ENCODE peak calls at places on chromosomes 16 and 17, in nine cellular contexts. One of them, this sample, is unnamed.

GRCh38 chr16:73878616-73879015 is 418.0 kb upstream of the PSMD7 start:
- DNase-seq in upper lobe of right lung: no peak
- DNase-seq in mammary epithelial cell: peak
- DNase-seq in brain microvascular endothelial cell: peak
- DNase-seq in Peyer's patch: no peak
- DNase-seq in heart right ventricle: no peak
- DNase-seq in fibroblast of lung: peak
- DNase-seq in hepatocyte: peak
- DNase-seq in IMR-90: peak
- DNase-seq in this sample: peak

GRCh38 chr16:57192720-57193486 is 6.8 kb downstream of the RSPRY1 start:
- DNase-seq in upper lobe of right lung: no peak
- DNase-seq in mammary epithelial cell: peak
- DNase-seq in brain microvascular endothelial cell: peak
- DNase-seq in Peyer's patch: no peak
- DNase-seq in heart right ventricle: no peak
- DNase-seq in fibroblast of lung: peak
- DNase-seq in hepatocyte: no peak
- DNase-seq in IMR-90: peak
- DNase-seq in this sample: no peak

GRCh38 chr16:54412777-54413455 is 126.3 kb upstream of the IRX3 start:
- DNase-seq in upper lobe of right lung: no peak
- DNase-seq in mammary epithelial cell: no peak
- DNase-seq in brain microvascular endothelial cell: no peak
- DNase-seq in Peyer's patch: no peak
- DNase-seq in heart right ventricle: no peak
- DNase-seq in fibroblast of lung: no peak
- DNase-seq in hepatocyte: no peak
- DNase-seq in IMR-90: no peak
- DNase-seq in this sample: no peak

GRCh38 chr16:2838928-2839327 is 8.8 kb downstream of the ZG16B start:
- DNase-seq in upper lobe of right lung: peak
- DNase-seq in mammary epithelial cell: peak
- DNase-seq in brain microvascular endothelial cell: peak
- DNase-seq in Peyer's patch: peak
- DNase-seq in heart right ventricle: peak
- DNase-seq in fibroblast of lung: peak
- DNase-seq in hepatocyte: peak
- DNase-seq in IMR-90: peak
- DNase-seq in this sample: peak

GRCh38 chr16:6021544-6021943 is 923.9 kb upstream of the EEF2KMT start:
- DNase-seq in upper lobe of right lung: no peak
- DNase-seq in mammary epithelial cell: no peak
- DNase-seq in brain microvascular endothelial cell: no peak
- DNase-seq in Peyer's patch: no peak
- DNase-seq in heart right ventricle: no peak
- DNase-seq in fibroblast of lung: no peak
- DNase-seq in hepatocyte: no peak
- DNase-seq in IMR-90: no peak
- DNase-seq in this sample: no peak

GRCh38 chr17:73795730-73796129 is 151.5 kb upstream of the SDK2 start:
- DNase-seq in upper lobe of right lung: no peak
- DNase-seq in mammary epithelial cell: no peak
- DNase-seq in brain microvascular endothelial cell: no peak
- DNase-seq in Peyer's patch: no peak
- DNase-seq in heart right ventricle: no peak
- DNase-seq in fibroblast of lung: no peak
- DNase-seq in hepatocyte: peak
- DNase-seq in IMR-90: no peak
- DNase-seq in this sample: no peak

GRCh38 chr16:865026-865425 is 64.5 kb upstream of the GNG13 start:
- DNase-seq in upper lobe of right lung: no peak
- DNase-seq in mammary epithelial cell: no peak
- DNase-seq in brain microvascular endothelial cell: no peak
- DNase-seq in Peyer's patch: no peak
- DNase-seq in heart right ventricle: no peak
- DNase-seq in fibroblast of lung: no peak
- DNase-seq in hepatocyte: no peak
- DNase-seq in IMR-90: no peak
- DNase-seq in this sample: no peak

GRCh38 chr16:54654429-54654828 is 276.2 kb upstream of the IRX5 start:
- DNase-seq in upper lobe of right lung: no peak
- DNase-seq in mammary epithelial cell: no peak
- DNase-seq in brain microvascular endothelial cell: no peak
- DNase-seq in Peyer's patch: no peak
- DNase-seq in heart right ventricle: peak
- DNase-seq in fibroblast of lung: no peak
- DNase-seq in hepatocyte: no peak
- DNase-seq in IMR-90: no peak
- DNase-seq in this sample: no peak

GRCh38 chr17:82160081-82160480 is 52.6 kb downstream of the CCDC57 start:
- DNase-seq in upper lobe of right lung: no peak
- DNase-seq in mammary epithelial cell: peak
- DNase-seq in brain microvascular endothelial cell: peak
- DNase-seq in Peyer's patch: no peak
- DNase-seq in heart right ventricle: no peak
- DNase-seq in fibroblast of lung: no peak
- DNase-seq in hepatocyte: no peak
- DNase-seq in IMR-90: peak
- DNase-seq in this sample: no peak

GRCh38 chr16:58904254-58904653 is 170.1 kb upstream of the GOT2 start:
- DNase-seq in upper lobe of right lung: no peak
- DNase-seq in mammary epithelial cell: no peak
- DNase-seq in brain microvascular endothelial cell: no peak
- DNase-seq in Peyer's patch: no peak
- DNase-seq in heart right ventricle: no peak
- DNase-seq in fibroblast of lung: peak
- DNase-seq in hepatocyte: no peak
- DNase-seq in IMR-90: no peak
- DNase-seq in this sample: no peak

GRCh38 chr17:50087246-50087911 is 7.8 kb upstream of the PDK2 start:
- DNase-seq in upper lobe of right lung: peak
- DNase-seq in mammary epithelial cell: peak
- DNase-seq in brain microvascular endothelial cell: peak
- DNase-seq in Peyer's patch: peak
- DNase-seq in heart right ventricle: peak
- DNase-seq in fibroblast of lung: peak
- DNase-seq in hepatocyte: peak
- DNase-seq in IMR-90: peak
- DNase-seq in this sample: peak

DNA sequence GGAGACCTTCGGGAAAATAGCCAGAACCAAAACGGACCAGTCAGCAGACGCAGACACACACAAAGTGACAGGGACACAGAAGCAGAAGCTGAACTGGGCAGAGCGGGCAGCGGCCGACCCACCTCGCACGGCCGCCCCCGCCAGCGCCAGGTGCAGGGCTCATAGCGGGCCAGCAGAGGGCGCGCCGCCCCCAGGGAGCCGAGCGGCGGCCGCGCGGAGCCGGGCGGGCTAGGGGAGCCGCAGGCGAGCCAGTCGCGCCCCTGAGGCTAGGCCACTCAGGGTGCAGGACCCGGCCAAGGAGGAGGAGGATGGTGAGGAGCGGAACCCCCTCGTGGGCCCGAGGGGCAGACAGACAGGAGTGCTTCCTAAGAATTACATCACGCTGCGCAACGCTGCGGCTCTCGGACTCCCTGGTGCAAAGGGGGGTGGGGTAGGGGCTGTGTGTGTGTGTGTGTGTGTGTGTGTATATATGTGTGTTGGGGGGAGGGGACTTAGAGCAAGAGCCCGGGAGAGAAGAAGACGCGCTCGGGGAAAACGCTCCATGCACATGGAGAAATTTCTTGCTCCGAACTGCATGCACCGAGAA is 919 bp upstream of the NOG start:
- DNase-seq in upper lobe of right lung: peak
- DNase-seq in mammary epithelial cell: peak
- DNase-seq in brain microvascular endothelial cell: no peak
- DNase-seq in Peyer's patch: peak
- DNase-seq in heart right ventricle: peak
- DNase-seq in fibroblast of lung: peak
- DNase-seq in hepatocyte: peak
- DNase-seq in IMR-90: peak
- DNase-seq in this sample: peak
- H3K4me3 ChIP-seq in upper lobe of right lung: peak
- H3K4me3 ChIP-seq in mammary epithelial cell: peak
- H3K4me3 ChIP-seq in brain microvascular endothelial cell: peak
- H3K4me3 ChIP-seq in Peyer's patch: peak
- H3K4me3 ChIP-seq in heart right ventricle: peak
- H3K4me3 ChIP-seq in fibroblast of lung: peak
- H3K4me3 ChIP-seq in hepatocyte: peak
- H3K4me3 ChIP-seq in IMR-90: peak
- H3K4me3 ChIP-seq in this sample: no peak

DNA sequence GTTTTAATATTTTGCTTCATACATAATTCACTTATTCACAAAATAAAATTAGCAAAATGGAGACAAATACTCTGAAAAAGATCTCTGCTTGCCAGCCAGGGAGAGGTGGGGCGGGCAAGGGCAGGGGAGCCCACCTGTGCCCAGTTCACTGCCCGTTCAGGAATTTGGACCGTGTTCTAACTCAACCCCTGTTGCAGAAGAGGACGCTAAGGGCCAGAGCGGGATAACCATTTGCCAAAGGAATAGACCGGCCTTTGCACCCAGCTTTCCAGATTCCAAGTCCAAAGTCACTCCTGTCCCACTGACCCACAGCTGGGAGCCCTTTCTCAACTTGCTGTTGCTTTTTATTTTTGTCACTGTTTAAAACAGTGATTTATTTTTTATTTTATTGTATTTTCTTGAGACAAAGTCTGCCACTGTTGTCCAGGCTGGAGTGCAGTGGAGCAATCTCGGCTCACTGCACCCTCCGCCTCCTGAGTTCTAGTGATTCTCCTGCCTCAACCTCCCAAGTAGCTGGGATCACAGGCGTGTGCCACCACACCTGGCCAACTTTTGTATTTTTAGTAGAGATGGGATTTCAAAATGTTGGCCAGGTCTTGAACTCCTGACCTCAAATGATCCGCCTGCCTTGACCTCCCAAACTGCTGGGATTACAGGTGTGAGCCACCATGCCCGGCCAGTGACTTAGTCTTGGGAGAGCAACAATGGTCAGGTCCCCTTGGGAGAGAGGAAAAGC is 2.7 kb upstream of the PIEZO1 start:
- DNase-seq in upper lobe of right lung: no peak
- DNase-seq in mammary epithelial cell: no peak
- DNase-seq in brain microvascular endothelial cell: no peak
- DNase-seq in Peyer's patch: no peak
- DNase-seq in heart right ventricle: no peak
- DNase-seq in fibroblast of lung: no peak
- DNase-seq in hepatocyte: no peak
- DNase-seq in IMR-90: no peak
- DNase-seq in this sample: no peak
- TF ChIP-seq CTCF in upper lobe of right lung: no peak
- TF ChIP-seq CTCF in mammary epithelial cell: no peak
- TF ChIP-seq CTCF in brain microvascular endothelial cell: no peak
- TF ChIP-seq CTCF in Peyer's patch: no peak
- TF ChIP-seq CTCF in heart right ventricle: no peak
- TF ChIP-seq CTCF in fibroblast of lung: no peak
- TF ChIP-seq CTCF in hepatocyte: no peak
- TF ChIP-seq CTCF in IMR-90: no peak
- TF ChIP-seq CTCF in this sample: no peak

GRCh38 chr16:28865289-28865688 is 1.6 kb downstream of the SH2B1 start:
- DNase-seq in upper lobe of right lung: no peak
- DNase-seq in mammary epithelial cell: no peak
- DNase-seq in brain microvascular endothelial cell: no peak
- DNase-seq in Peyer's patch: no peak
- DNase-seq in heart right ventricle: no peak
- DNase-seq in fibroblast of lung: no peak
- DNase-seq in hepatocyte: no peak
- DNase-seq in IMR-90: no peak
- DNase-seq in this sample: no peak
- H3K27ac ChIP-seq in upper lobe of right lung: no peak
- H3K27ac ChIP-seq in mammary epithelial cell: no peak
- H3K27ac ChIP-seq in brain microvascular endothelial cell: no peak
- H3K27ac ChIP-seq in Peyer's patch: no peak
- H3K27ac ChIP-seq in heart right ventricle: no peak
- H3K27ac ChIP-seq in fibroblast of lung: no peak
- H3K27ac ChIP-seq in hepatocyte: peak
- H3K27ac ChIP-seq in IMR-90: no peak
- H3K27ac ChIP-seq in this sample: no peak

GRCh38 chr16:11229906-11230305 is 26.1 kb downstream of the SOCS1 start:
- DNase-seq in upper lobe of right lung: no peak
- DNase-seq in mammary epithelial cell: no peak
- DNase-seq in brain microvascular endothelial cell: no peak
- DNase-seq in Peyer's patch: no peak
- DNase-seq in heart right ventricle: no peak
- DNase-seq in fibroblast of lung: no peak
- DNase-seq in hepatocyte: no peak
- DNase-seq in IMR-90: no peak
- DNase-seq in this sample: no peak

GRCh38 chr16:11224096-11224893 is 31.7 kb downstream of the SOCS1 start:
- DNase-seq in upper lobe of right lung: peak
- DNase-seq in mammary epithelial cell: no peak
- DNase-seq in brain microvascular endothelial cell: no peak
- DNase-seq in Peyer's patch: peak
- DNase-seq in heart right ventricle: peak
- DNase-seq in fibroblast of lung: no peak
- DNase-seq in hepatocyte: no peak
- DNase-seq in IMR-90: no peak
- DNase-seq in this sample: peak

GRCh38 chr16:11225677-11226549 is 30.1 kb downstream of the SOCS1 start:
- DNase-seq in upper lobe of right lung: no peak
- DNase-seq in mammary epithelial cell: no peak
- DNase-seq in brain microvascular endothelial cell: no peak
- DNase-seq in Peyer's patch: no peak
- DNase-seq in heart right ventricle: no peak
- DNase-seq in fibroblast of lung: no peak
- DNase-seq in hepatocyte: no peak
- DNase-seq in IMR-90: no peak
- DNase-seq in this sample: no peak

GRCh38 chr16:11229432-11229831 is 26.6 kb downstream of the SOCS1 start:
- DNase-seq in upper lobe of right lung: no peak
- DNase-seq in mammary epithelial cell: no peak
- DNase-seq in brain microvascular endothelial cell: no peak
- DNase-seq in Peyer's patch: no peak
- DNase-seq in heart right ventricle: no peak
- DNase-seq in fibroblast of lung: no peak
- DNase-seq in hepatocyte: no peak
- DNase-seq in IMR-90: no peak
- DNase-seq in this sample: no peak

DNA sequence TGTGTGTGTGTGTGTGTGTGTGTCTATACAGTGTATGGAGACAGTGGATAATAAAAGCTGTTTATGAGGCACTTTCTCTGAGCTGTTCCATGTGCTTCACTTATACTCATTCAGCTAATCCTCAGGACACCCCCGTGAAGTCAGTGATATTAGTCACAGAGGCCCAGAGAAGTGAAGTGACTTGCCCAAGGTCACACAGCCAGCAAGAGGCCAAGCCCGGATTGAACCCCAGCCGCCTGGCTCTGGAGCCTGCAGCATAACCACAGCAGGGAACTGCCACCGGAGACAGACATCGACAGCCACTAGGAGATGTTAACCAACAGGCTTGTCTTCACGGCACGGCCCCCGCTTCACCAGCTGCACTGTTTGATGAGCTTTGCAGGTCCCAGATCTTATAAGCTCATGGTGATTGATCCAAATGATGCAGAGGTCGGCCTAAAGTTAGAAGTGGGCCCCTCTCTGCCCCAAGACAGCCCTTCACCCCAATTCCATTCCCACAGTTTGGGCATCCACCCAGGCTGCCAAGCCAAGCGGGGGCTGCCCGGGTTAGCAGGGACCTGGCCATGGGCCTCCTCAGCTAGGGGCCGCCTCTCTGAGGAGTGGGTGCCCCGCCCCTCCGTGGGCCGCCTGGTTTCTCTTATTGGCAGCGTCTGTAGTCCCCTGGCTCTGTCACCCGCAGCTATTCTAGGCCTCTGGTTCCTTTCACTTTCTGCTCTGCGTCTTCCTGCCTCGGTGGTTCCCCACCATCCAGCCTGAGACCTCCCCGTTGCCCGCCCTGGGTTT is 30.9 kb downstream of the SOCS1 start:
- DNase-seq in upper lobe of right lung: peak
- DNase-seq in mammary epithelial cell: peak
- DNase-seq in brain microvascular endothelial cell: no peak
- DNase-seq in Peyer's patch: no peak
- DNase-seq in heart right ventricle: peak
- DNase-seq in fibroblast of lung: no peak
- DNase-seq in hepatocyte: no peak
- DNase-seq in IMR-90: peak
- DNase-seq in this sample: peak
- H3K4me3 ChIP-seq in upper lobe of right lung: no peak
- H3K4me3 ChIP-seq in mammary epithelial cell: no peak
- H3K4me3 ChIP-seq in brain microvascular endothelial cell: no peak
- H3K4me3 ChIP-seq in Peyer's patch: no peak
- H3K4me3 ChIP-seq in heart right ventricle: no peak
- H3K4me3 ChIP-seq in fibroblast of lung: no peak
- H3K4me3 ChIP-seq in hepatocyte: no peak
- H3K4me3 ChIP-seq in IMR-90: no peak
- H3K4me3 ChIP-seq in this sample: peak